ENCODE peak calls at places on chromosome 2, in eight cellular contexts. One of them, this sample, is unnamed.

GRCh38 chr2:62038980-62039771 is 133.7 kb downstream of the COMMD1 start:
- DNase-seq in transverse colon: no peak
- DNase-seq in sigmoid colon: no peak
- DNase-seq in esophagus squamous epithelium: no peak
- DNase-seq in right lobe of liver: no peak
- DNase-seq in ovary: no peak
- DNase-seq in heart left ventricle: no peak
- DNase-seq in IMR-90: peak
- DNase-seq in this sample: no peak

GRCh38 chr2:149650006-149650405 is 62.4 kb upstream of the MMADHC start:
- DNase-seq in right lobe of liver: no peak
- DNase-seq in transverse colon: no peak
- DNase-seq in ovary: no peak
- DNase-seq in sigmoid colon: no peak
- DNase-seq in heart left ventricle: no peak
- DNase-seq in esophagus squamous epithelium: no peak
- DNase-seq in IMR-90: peak
- DNase-seq in this sample: no peak

GRCh38 chr2:120707816-120708215 is 27.9 kb upstream of the GLI2 start:
- DNase-seq in sigmoid colon: no peak
- DNase-seq in ovary: no peak
- DNase-seq in heart left ventricle: no peak
- DNase-seq in esophagus squamous epithelium: no peak
- DNase-seq in IMR-90: peak
- DNase-seq in right lobe of liver: no peak
- DNase-seq in transverse colon: no peak
- DNase-seq in this sample: peak

GRCh38 chr2:3044587-3045317 is 332.9 kb downstream of the EIPR1 start:
- DNase-seq in heart left ventricle: no peak
- DNase-seq in transverse colon: peak
- DNase-seq in right lobe of liver: no peak
- DNase-seq in esophagus squamous epithelium: no peak
- DNase-seq in ovary: no peak
- DNase-seq in IMR-90: no peak
- DNase-seq in sigmoid colon: no peak
- DNase-seq in this sample: no peak

GRCh38 chr2:235011607-235011928 is 59.8 kb downstream of the SH3BP4 start:
- DNase-seq in esophagus squamous epithelium: no peak
- DNase-seq in IMR-90: no peak
- DNase-seq in heart left ventricle: no peak
- DNase-seq in transverse colon: no peak
- DNase-seq in sigmoid colon: no peak
- DNase-seq in ovary: no peak
- DNase-seq in right lobe of liver: no peak
- DNase-seq in this sample: no peak

GRCh38 chr2:160387558-160388262 is 105.9 kb downstream of the RBMS1 start:
- DNase-seq in heart left ventricle: peak
- DNase-seq in right lobe of liver: no peak
- DNase-seq in esophagus squamous epithelium: no peak
- DNase-seq in IMR-90: peak
- DNase-seq in ovary: peak
- DNase-seq in sigmoid colon: peak
- DNase-seq in transverse colon: peak
- DNase-seq in this sample: no peak

GRCh38 chr2:169372561-169372960 is 10.2 kb upstream of the LRP2 start:
- DNase-seq in sigmoid colon: no peak
- DNase-seq in esophagus squamous epithelium: no peak
- DNase-seq in ovary: no peak
- DNase-seq in right lobe of liver: no peak
- DNase-seq in IMR-90: no peak
- DNase-seq in heart left ventricle: no peak
- DNase-seq in transverse colon: no peak
- DNase-seq in this sample: no peak

GRCh38 chr2:112869258-112869842 is 32.8 kb upstream of the IL1B start:
- DNase-seq in ovary: no peak
- DNase-seq in right lobe of liver: no peak
- DNase-seq in heart left ventricle: peak
- DNase-seq in transverse colon: peak
- DNase-seq in sigmoid colon: no peak
- DNase-seq in IMR-90: peak
- DNase-seq in esophagus squamous epithelium: peak
- DNase-seq in this sample: no peak

GRCh38 chr2:43321446-43321845 is 95.0 kb upstream of the ZFP36L2 start:
- DNase-seq in esophagus squamous epithelium: no peak
- DNase-seq in transverse colon: no peak
- DNase-seq in right lobe of liver: no peak
- DNase-seq in IMR-90: no peak
- DNase-seq in sigmoid colon: no peak
- DNase-seq in heart left ventricle: no peak
- DNase-seq in ovary: no peak
- DNase-seq in this sample: no peak

GRCh38 chr2:70709275-70709674 is 58.7 kb downstream of the ADD2 start:
- DNase-seq in esophagus squamous epithelium: no peak
- DNase-seq in heart left ventricle: no peak
- DNase-seq in transverse colon: no peak
- DNase-seq in sigmoid colon: no peak
- DNase-seq in right lobe of liver: no peak
- DNase-seq in IMR-90: no peak
- DNase-seq in ovary: no peak
- DNase-seq in this sample: no peak

DNA sequence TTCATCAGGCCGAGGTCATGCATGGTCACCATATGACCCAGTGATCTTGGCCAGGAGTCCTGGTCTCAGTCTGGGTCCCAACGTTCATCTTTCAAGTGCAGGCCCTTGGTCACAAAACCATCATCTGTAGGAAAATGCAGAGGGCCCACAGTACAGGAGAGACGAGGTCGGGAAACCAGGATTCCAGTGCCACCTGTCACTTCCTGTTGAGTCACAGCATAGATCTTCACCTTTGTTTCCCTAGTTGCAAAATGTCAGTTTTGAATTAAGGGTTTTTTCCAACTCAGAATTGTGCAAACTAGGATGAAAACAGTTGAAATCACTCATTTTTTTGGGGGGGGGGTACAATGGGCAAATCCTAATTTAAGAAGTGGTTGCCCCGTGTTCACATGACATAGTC is 162.2 kb downstream of the INSIG2 start:
- DNase-seq in esophagus squamous epithelium: no peak
- DNase-seq in heart left ventricle: no peak
- DNase-seq in ovary: no peak
- DNase-seq in IMR-90: no peak
- DNase-seq in transverse colon: no peak
- DNase-seq in right lobe of liver: no peak
- DNase-seq in sigmoid colon: no peak
- DNase-seq in this sample: no peak
- TF ChIP-seq POLR2A in esophagus squamous epithelium: no peak
- TF ChIP-seq POLR2A in heart left ventricle: no peak
- TF ChIP-seq POLR2A in ovary: no peak
- TF ChIP-seq POLR2A in IMR-90: no peak
- TF ChIP-seq POLR2A in transverse colon: no peak
- TF ChIP-seq POLR2A in right lobe of liver: no peak
- TF ChIP-seq POLR2A in sigmoid colon: no peak
- TF ChIP-seq POLR2A in this sample: no peak

GRCh38 chr2:65415091-65415490 is 17.3 kb downstream of the SPRED2 start:
- DNase-seq in sigmoid colon: no peak
- DNase-seq in heart left ventricle: no peak
- DNase-seq in ovary: no peak
- DNase-seq in esophagus squamous epithelium: no peak
- DNase-seq in IMR-90: no peak
- DNase-seq in right lobe of liver: no peak
- DNase-seq in transverse colon: no peak
- DNase-seq in this sample: no peak

GRCh38 chr2:65413610-65414009 is 18.8 kb downstream of the SPRED2 start:
- DNase-seq in heart left ventricle: no peak
- DNase-seq in ovary: no peak
- DNase-seq in sigmoid colon: no peak
- DNase-seq in esophagus squamous epithelium: no peak
- DNase-seq in right lobe of liver: no peak
- DNase-seq in IMR-90: peak
- DNase-seq in transverse colon: no peak
- DNase-seq in this sample: no peak

GRCh38 chr2:65417509-65418085 is 14.8 kb downstream of the SPRED2 start:
- DNase-seq in transverse colon: no peak
- DNase-seq in sigmoid colon: no peak
- DNase-seq in ovary: no peak
- DNase-seq in esophagus squamous epithelium: no peak
- DNase-seq in right lobe of liver: no peak
- DNase-seq in IMR-90: no peak
- DNase-seq in heart left ventricle: no peak
- DNase-seq in this sample: no peak

GRCh38 chr2:65416945-65417344 is 15.5 kb downstream of the SPRED2 start:
- DNase-seq in transverse colon: peak
- DNase-seq in ovary: no peak
- DNase-seq in IMR-90: no peak
- DNase-seq in right lobe of liver: no peak
- DNase-seq in esophagus squamous epithelium: no peak
- DNase-seq in sigmoid colon: no peak
- DNase-seq in heart left ventricle: no peak
- DNase-seq in this sample: no peak

GRCh38 chr2:65416321-65416720 is 16.1 kb downstream of the SPRED2 start:
- DNase-seq in IMR-90: no peak
- DNase-seq in right lobe of liver: no peak
- DNase-seq in ovary: no peak
- DNase-seq in transverse colon: no peak
- DNase-seq in sigmoid colon: no peak
- DNase-seq in esophagus squamous epithelium: no peak
- DNase-seq in heart left ventricle: no peak
- DNase-seq in this sample: no peak
- H3K27ac ChIP-seq in IMR-90: no peak
- H3K27ac ChIP-seq in right lobe of liver: no peak
- H3K27ac ChIP-seq in ovary: no peak
- H3K27ac ChIP-seq in transverse colon: peak
- H3K27ac ChIP-seq in sigmoid colon: no peak
- H3K27ac ChIP-seq in esophagus squamous epithelium: no peak
- H3K27ac ChIP-seq in heart left ventricle: no peak
- H3K27ac ChIP-seq in this sample: no peak

DNA sequence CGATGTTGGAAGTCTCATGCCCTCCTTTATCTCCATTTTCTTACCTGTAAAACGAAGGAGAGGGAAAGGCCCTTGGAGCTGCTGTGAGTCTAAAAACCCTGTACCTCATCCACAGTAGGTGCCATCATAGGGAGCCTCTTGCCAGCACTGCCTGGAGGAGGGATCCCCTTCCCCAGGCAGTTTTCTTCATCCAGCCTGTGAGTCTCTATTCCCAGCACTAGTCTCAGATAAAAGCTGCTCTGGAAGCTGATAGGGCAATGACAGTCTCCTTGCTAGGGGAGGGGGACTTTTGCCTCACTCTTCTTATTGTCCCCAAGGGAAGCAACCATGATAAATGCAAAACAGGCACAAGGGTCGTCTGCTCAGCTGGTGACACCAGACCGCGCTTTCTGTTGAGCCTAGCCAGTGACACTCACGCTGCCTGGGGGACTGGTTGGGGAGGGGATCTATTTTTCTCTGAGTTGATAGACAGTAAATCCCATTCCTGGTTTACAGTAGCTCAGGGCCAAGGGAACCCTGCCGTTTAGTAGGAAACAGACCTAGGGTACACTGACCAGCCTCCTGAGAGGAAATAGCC is 139.5 kb upstream of the NABP1 start:
- DNase-seq in right lobe of liver: no peak
- DNase-seq in esophagus squamous epithelium: no peak
- DNase-seq in transverse colon: no peak
- DNase-seq in IMR-90: no peak
- DNase-seq in heart left ventricle: no peak
- DNase-seq in ovary: no peak
- DNase-seq in sigmoid colon: no peak
- DNase-seq in this sample: no peak
- TF ChIP-seq POLR2A in right lobe of liver: no peak
- TF ChIP-seq POLR2A in esophagus squamous epithelium: no peak
- TF ChIP-seq POLR2A in transverse colon: no peak
- TF ChIP-seq POLR2A in IMR-90: no peak
- TF ChIP-seq POLR2A in heart left ventricle: no peak
- TF ChIP-seq POLR2A in ovary: no peak
- TF ChIP-seq POLR2A in sigmoid colon: no peak
- TF ChIP-seq POLR2A in this sample: no peak

DNA sequence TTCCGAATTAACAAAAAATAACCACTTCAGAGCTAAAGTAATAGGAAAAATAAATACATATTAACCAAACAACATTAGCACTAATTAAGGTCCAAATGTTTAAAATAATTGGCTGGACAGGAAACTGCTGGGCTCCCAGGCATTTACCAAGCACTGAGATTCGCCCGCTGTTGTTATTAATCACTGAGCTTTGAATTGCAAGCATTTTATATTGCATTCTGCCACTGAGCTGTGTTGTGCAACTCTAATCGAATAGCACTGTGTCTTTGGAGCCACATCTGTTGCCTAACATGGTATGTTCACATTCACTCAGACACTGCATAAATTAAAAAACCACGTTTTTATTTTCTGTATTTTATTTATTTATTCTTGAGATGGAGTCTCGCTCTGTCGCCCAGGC is 88.9 kb downstream of the SOWAHC start:
- DNase-seq in sigmoid colon: peak
- DNase-seq in right lobe of liver: no peak
- DNase-seq in heart left ventricle: no peak
- DNase-seq in esophagus squamous epithelium: no peak
- DNase-seq in transverse colon: no peak
- DNase-seq in ovary: no peak
- DNase-seq in IMR-90: no peak
- DNase-seq in this sample: no peak
- H3K27ac ChIP-seq in sigmoid colon: no peak
- H3K27ac ChIP-seq in right lobe of liver: no peak
- H3K27ac ChIP-seq in heart left ventricle: no peak
- H3K27ac ChIP-seq in esophagus squamous epithelium: peak
- H3K27ac ChIP-seq in transverse colon: peak
- H3K27ac ChIP-seq in ovary: no peak
- H3K27ac ChIP-seq in IMR-90: no peak
- H3K27ac ChIP-seq in this sample: no peak

DNA sequence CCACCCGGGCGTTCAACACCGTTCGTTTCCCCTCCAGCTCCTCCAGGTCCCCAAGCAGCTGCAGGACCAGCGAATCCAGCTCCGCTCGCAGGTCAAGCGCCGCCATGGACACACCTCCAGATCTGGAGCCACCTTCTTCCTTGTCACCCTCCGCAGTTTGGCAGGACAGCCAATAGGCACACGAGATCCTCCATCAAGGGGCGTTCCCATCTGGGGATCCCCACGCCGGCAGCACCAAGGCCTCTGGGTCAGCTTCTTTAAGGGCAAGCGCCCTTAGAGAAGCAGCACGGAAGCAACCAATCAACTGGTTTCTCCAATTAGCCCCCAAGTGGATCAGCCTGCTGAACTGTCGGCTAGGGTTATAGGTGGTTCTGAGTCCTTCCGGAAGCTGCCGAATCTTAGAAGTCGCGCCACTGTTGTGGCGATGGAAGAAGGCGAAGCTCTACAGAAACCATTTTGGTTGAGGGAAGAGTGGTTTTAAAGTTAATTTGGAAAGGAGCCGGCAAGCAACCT is 621 bp upstream of the IMP4 start:
- DNase-seq in heart left ventricle: peak
- DNase-seq in ovary: peak
- DNase-seq in esophagus squamous epithelium: peak
- DNase-seq in sigmoid colon: peak
- DNase-seq in IMR-90: peak
- DNase-seq in right lobe of liver: peak
- DNase-seq in transverse colon: peak
- DNase-seq in this sample: peak
- TF ChIP-seq POLR2A in heart left ventricle: no peak
- TF ChIP-seq POLR2A in ovary: peak
- TF ChIP-seq POLR2A in esophagus squamous epithelium: no peak
- TF ChIP-seq POLR2A in sigmoid colon: peak
- TF ChIP-seq POLR2A in IMR-90: no peak
- TF ChIP-seq POLR2A in right lobe of liver: peak
- TF ChIP-seq POLR2A in transverse colon: peak
- TF ChIP-seq POLR2A in this sample: no peak

This sample was measured in spleen.